ENCODE peak calls at places on chromosomes 7 and 10, in ten cellular contexts. One of them, this sample, is unnamed.

GRCh38 chr7:28748934-28749584 is 209.1 kb downstream of the TRIL start:
- DNase-seq in IMR-90: peak
- DNase-seq in A549: peak
- DNase-seq in colonic mucosa: peak
- DNase-seq in GM12878: no peak
- DNase-seq in cardiac fibroblast: peak
- DNase-seq in PC-9: peak
- DNase-seq in tibial nerve: no peak
- DNase-seq in choroid plexus epithelial cell: peak
- DNase-seq in fibroblast of pulmonary artery: peak
- DNase-seq in this sample: peak

GRCh38 chr10:49161411-49161997 is 26.7 kb downstream of the TMEM273 start:
- DNase-seq in colonic mucosa: no peak
- DNase-seq in cardiac fibroblast: peak
- DNase-seq in fibroblast of pulmonary artery: peak
- DNase-seq in choroid plexus epithelial cell: peak
- DNase-seq in GM12878: no peak
- DNase-seq in IMR-90: peak
- DNase-seq in PC-9: no peak
- DNase-seq in A549: no peak
- DNase-seq in tibial nerve: no peak
- DNase-seq in this sample: peak

GRCh38 chr7:28921822-28922221 is 36.3 kb downstream of the TRIL start:
- DNase-seq in A549: peak
- DNase-seq in fibroblast of pulmonary artery: peak
- DNase-seq in PC-9: peak
- DNase-seq in tibial nerve: no peak
- DNase-seq in colonic mucosa: peak
- DNase-seq in GM12878: no peak
- DNase-seq in IMR-90: peak
- DNase-seq in choroid plexus epithelial cell: peak
- DNase-seq in cardiac fibroblast: peak
- DNase-seq in this sample: peak

GRCh38 chr10:117345143-117345542 is 30.1 kb downstream of the PDZD8 start:
- DNase-seq in A549: no peak
- DNase-seq in IMR-90: no peak
- DNase-seq in colonic mucosa: no peak
- DNase-seq in GM12878: no peak
- DNase-seq in cardiac fibroblast: no peak
- DNase-seq in tibial nerve: no peak
- DNase-seq in PC-9: no peak
- DNase-seq in choroid plexus epithelial cell: peak
- DNase-seq in fibroblast of pulmonary artery: peak
- DNase-seq in this sample: peak

GRCh38 chr7:39948375-39948774 is 1.7 kb upstream of the CDK13 start:
- DNase-seq in A549: no peak
- DNase-seq in tibial nerve: no peak
- DNase-seq in fibroblast of pulmonary artery: no peak
- DNase-seq in colonic mucosa: no peak
- DNase-seq in GM12878: no peak
- DNase-seq in choroid plexus epithelial cell: no peak
- DNase-seq in PC-9: no peak
- DNase-seq in cardiac fibroblast: no peak
- DNase-seq in IMR-90: no peak
- DNase-seq in this sample: no peak

GRCh38 chr10:3516626-3517255 is 268.3 kb downstream of the KLF6 start:
- DNase-seq in fibroblast of pulmonary artery: no peak
- DNase-seq in tibial nerve: no peak
- DNase-seq in IMR-90: no peak
- DNase-seq in choroid plexus epithelial cell: peak
- DNase-seq in GM12878: no peak
- DNase-seq in PC-9: no peak
- DNase-seq in cardiac fibroblast: no peak
- DNase-seq in A549: no peak
- DNase-seq in colonic mucosa: no peak
- DNase-seq in this sample: peak

GRCh38 chr10:108560488-108560887 is 1362.8 kb downstream of the XPNPEP1 start:
- DNase-seq in choroid plexus epithelial cell: no peak
- DNase-seq in A549: no peak
- DNase-seq in GM12878: no peak
- DNase-seq in PC-9: no peak
- DNase-seq in IMR-90: no peak
- DNase-seq in fibroblast of pulmonary artery: no peak
- DNase-seq in colonic mucosa: no peak
- DNase-seq in tibial nerve: no peak
- DNase-seq in cardiac fibroblast: no peak
- DNase-seq in this sample: no peak

GRCh38 chr10:44477021-44477420 is 92.1 kb upstream of the CXCL12 start:
- DNase-seq in colonic mucosa: no peak
- DNase-seq in PC-9: no peak
- DNase-seq in A549: no peak
- DNase-seq in tibial nerve: no peak
- DNase-seq in GM12878: no peak
- DNase-seq in cardiac fibroblast: peak
- DNase-seq in IMR-90: peak
- DNase-seq in choroid plexus epithelial cell: peak
- DNase-seq in fibroblast of pulmonary artery: peak
- DNase-seq in this sample: no peak

GRCh38 chr7:155422599-155423336 is 35.2 kb upstream of the EN2 start:
- DNase-seq in A549: no peak
- DNase-seq in choroid plexus epithelial cell: no peak
- DNase-seq in cardiac fibroblast: no peak
- DNase-seq in IMR-90: no peak
- DNase-seq in fibroblast of pulmonary artery: no peak
- DNase-seq in GM12878: no peak
- DNase-seq in PC-9: no peak
- DNase-seq in tibial nerve: no peak
- DNase-seq in colonic mucosa: no peak
- DNase-seq in this sample: no peak

GRCh38 chr7:82105463-82105862 is 335.6 kb upstream of the HGF start:
- DNase-seq in choroid plexus epithelial cell: peak
- DNase-seq in A549: peak
- DNase-seq in PC-9: no peak
- DNase-seq in fibroblast of pulmonary artery: peak
- DNase-seq in IMR-90: peak
- DNase-seq in GM12878: no peak
- DNase-seq in colonic mucosa: no peak
- DNase-seq in tibial nerve: no peak
- DNase-seq in cardiac fibroblast: peak
- DNase-seq in this sample: peak

GRCh38 chr7:88312061-88312663 is 5.5 kb upstream of the STEAP4 start:
- DNase-seq in GM12878: no peak
- DNase-seq in tibial nerve: peak
- DNase-seq in cardiac fibroblast: peak
- DNase-seq in PC-9: no peak
- DNase-seq in colonic mucosa: peak
- DNase-seq in A549: no peak
- DNase-seq in IMR-90: no peak
- DNase-seq in choroid plexus epithelial cell: peak
- DNase-seq in fibroblast of pulmonary artery: peak
- DNase-seq in this sample: peak

GRCh38 chr7:117859246-117859812 is 13.9 kb downstream of the CTTNBP2 start:
- DNase-seq in IMR-90: peak
- DNase-seq in PC-9: no peak
- DNase-seq in GM12878: no peak
- DNase-seq in A549: no peak
- DNase-seq in tibial nerve: no peak
- DNase-seq in cardiac fibroblast: no peak
- DNase-seq in fibroblast of pulmonary artery: no peak
- DNase-seq in colonic mucosa: no peak
- DNase-seq in choroid plexus epithelial cell: peak
- DNase-seq in this sample: peak

GRCh38 chr7:112362796-112363195 is 87.5 kb upstream of the IFRD1 start:
- DNase-seq in tibial nerve: no peak
- DNase-seq in cardiac fibroblast: no peak
- DNase-seq in A549: no peak
- DNase-seq in fibroblast of pulmonary artery: peak
- DNase-seq in PC-9: no peak
- DNase-seq in GM12878: no peak
- DNase-seq in choroid plexus epithelial cell: no peak
- DNase-seq in IMR-90: no peak
- DNase-seq in colonic mucosa: no peak
- DNase-seq in this sample: peak

GRCh38 chr7:85023066-85023687 is 163.7 kb downstream of the SEMA3D start:
- DNase-seq in fibroblast of pulmonary artery: peak
- DNase-seq in colonic mucosa: peak
- DNase-seq in A549: no peak
- DNase-seq in PC-9: peak
- DNase-seq in GM12878: no peak
- DNase-seq in IMR-90: peak
- DNase-seq in cardiac fibroblast: peak
- DNase-seq in tibial nerve: no peak
- DNase-seq in choroid plexus epithelial cell: peak
- DNase-seq in this sample: peak

GRCh38 chr7:1647961-1648631 is 22.0 kb upstream of the ELFN1 start:
- DNase-seq in tibial nerve: no peak
- DNase-seq in cardiac fibroblast: no peak
- DNase-seq in A549: no peak
- DNase-seq in choroid plexus epithelial cell: no peak
- DNase-seq in fibroblast of pulmonary artery: no peak
- DNase-seq in GM12878: no peak
- DNase-seq in IMR-90: no peak
- DNase-seq in PC-9: no peak
- DNase-seq in colonic mucosa: no peak
- DNase-seq in this sample: no peak

GRCh38 chr7:127810691-127811660 is 159.0 kb downstream of the SND1 start:
- DNase-seq in colonic mucosa: no peak
- DNase-seq in fibroblast of pulmonary artery: no peak
- DNase-seq in choroid plexus epithelial cell: no peak
- DNase-seq in A549: no peak
- DNase-seq in GM12878: no peak
- DNase-seq in tibial nerve: no peak
- DNase-seq in cardiac fibroblast: peak
- DNase-seq in PC-9: no peak
- DNase-seq in IMR-90: no peak
- DNase-seq in this sample: no peak

GRCh38 chr10:90023950-90024349 is 322.6 kb downstream of the KIF20B start:
- DNase-seq in fibroblast of pulmonary artery: no peak
- DNase-seq in A549: no peak
- DNase-seq in PC-9: no peak
- DNase-seq in choroid plexus epithelial cell: no peak
- DNase-seq in colonic mucosa: no peak
- DNase-seq in IMR-90: no peak
- DNase-seq in cardiac fibroblast: no peak
- DNase-seq in tibial nerve: no peak
- DNase-seq in GM12878: no peak
- DNase-seq in this sample: no peak

GRCh38 chr7:96778263-96778662 is 68.6 kb upstream of the SEM1 start:
- DNase-seq in tibial nerve: no peak
- DNase-seq in IMR-90: no peak
- DNase-seq in choroid plexus epithelial cell: no peak
- DNase-seq in cardiac fibroblast: no peak
- DNase-seq in GM12878: no peak
- DNase-seq in A549: no peak
- DNase-seq in colonic mucosa: no peak
- DNase-seq in PC-9: no peak
- DNase-seq in fibroblast of pulmonary artery: no peak
- DNase-seq in this sample: no peak

GRCh38 chr7:65002972-65003585 is 3.4 kb downstream of the ERV3-1 start:
- DNase-seq in colonic mucosa: no peak
- DNase-seq in IMR-90: no peak
- DNase-seq in fibroblast of pulmonary artery: no peak
- DNase-seq in tibial nerve: no peak
- DNase-seq in choroid plexus epithelial cell: no peak
- DNase-seq in cardiac fibroblast: no peak
- DNase-seq in GM12878: no peak
- DNase-seq in PC-9: no peak
- DNase-seq in A549: no peak
- DNase-seq in this sample: no peak

GRCh38 chr7:133754718-133755117 is 372.4 kb upstream of the LRGUK start:
- DNase-seq in GM12878: no peak
- DNase-seq in fibroblast of pulmonary artery: no peak
- DNase-seq in tibial nerve: no peak
- DNase-seq in choroid plexus epithelial cell: peak
- DNase-seq in A549: no peak
- DNase-seq in PC-9: no peak
- DNase-seq in colonic mucosa: no peak
- DNase-seq in IMR-90: peak
- DNase-seq in cardiac fibroblast: no peak
- DNase-seq in this sample: peak
- H3K4me3 ChIP-seq in GM12878: no peak
- H3K4me3 ChIP-seq in fibroblast of pulmonary artery: no peak
- H3K4me3 ChIP-seq in tibial nerve: no peak
- H3K4me3 ChIP-seq in choroid plexus epithelial cell: no peak
- H3K4me3 ChIP-seq in A549: no peak
- H3K4me3 ChIP-seq in PC-9: no peak
- H3K4me3 ChIP-seq in colonic mucosa: no peak
- H3K4me3 ChIP-seq in IMR-90: no peak
- H3K4me3 ChIP-seq in cardiac fibroblast: no peak
- H3K4me3 ChIP-seq in this sample: no peak

GRCh38 chr7:27329917-27330316 is 87.3 kb downstream of the EVX1 start:
- DNase-seq in fibroblast of pulmonary artery: no peak
- DNase-seq in GM12878: no peak
- DNase-seq in colonic mucosa: no peak
- DNase-seq in choroid plexus epithelial cell: peak
- DNase-seq in tibial nerve: no peak
- DNase-seq in PC-9: no peak
- DNase-seq in IMR-90: no peak
- DNase-seq in cardiac fibroblast: no peak
- DNase-seq in A549: peak
- DNase-seq in this sample: no peak
- TF ChIP-seq CTCF in fibroblast of pulmonary artery: no peak
- TF ChIP-seq CTCF in GM12878: no peak
- TF ChIP-seq CTCF in colonic mucosa: no peak
- TF ChIP-seq CTCF in choroid plexus epithelial cell: peak
- TF ChIP-seq CTCF in tibial nerve: no peak
- TF ChIP-seq CTCF in PC-9: peak
- TF ChIP-seq CTCF in IMR-90: no peak
- TF ChIP-seq CTCF in cardiac fibroblast: no peak
- TF ChIP-seq CTCF in A549: no peak
- TF ChIP-seq CTCF in this sample: no peak

DNA sequence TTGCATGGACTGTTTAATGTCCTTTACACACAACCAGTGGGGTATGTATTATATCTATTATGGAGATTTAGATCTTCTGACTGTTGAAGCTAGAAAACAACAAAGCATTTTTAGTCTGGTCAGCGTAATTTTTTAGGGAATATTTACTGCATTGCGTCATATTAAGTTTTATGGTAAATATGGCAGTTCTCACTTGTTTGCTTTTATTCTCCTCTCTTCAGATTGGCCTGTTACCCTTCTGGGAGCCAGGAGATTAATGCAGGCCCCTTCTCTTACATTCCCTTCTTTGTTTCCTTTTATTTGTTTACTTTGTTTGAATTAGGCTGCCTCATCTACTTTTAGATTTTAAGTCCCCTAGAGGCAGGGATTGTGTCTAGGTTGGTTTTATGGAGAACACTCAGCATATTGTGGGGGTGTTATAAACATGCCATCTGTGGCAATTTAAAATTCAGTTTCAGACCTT is 13.8 kb downstream of the UBE2D1 start:
- DNase-seq in A549: no peak
- DNase-seq in choroid plexus epithelial cell: no peak
- DNase-seq in GM12878: no peak
- DNase-seq in tibial nerve: no peak
- DNase-seq in colonic mucosa: no peak
- DNase-seq in cardiac fibroblast: no peak
- DNase-seq in PC-9: no peak
- DNase-seq in IMR-90: no peak
- DNase-seq in fibroblast of pulmonary artery: no peak
- DNase-seq in this sample: no peak
- H3K4me3 ChIP-seq in A549: no peak
- H3K4me3 ChIP-seq in choroid plexus epithelial cell: no peak
- H3K4me3 ChIP-seq in GM12878: no peak
- H3K4me3 ChIP-seq in tibial nerve: no peak
- H3K4me3 ChIP-seq in colonic mucosa: no peak
- H3K4me3 ChIP-seq in cardiac fibroblast: no peak
- H3K4me3 ChIP-seq in PC-9: no peak
- H3K4me3 ChIP-seq in IMR-90: no peak
- H3K4me3 ChIP-seq in fibroblast of pulmonary artery: no peak
- H3K4me3 ChIP-seq in this sample: no peak

GRCh38 chr7:75033064-75033463 is 40.5 kb downstream of the RCC1L start:
- DNase-seq in A549: peak
- DNase-seq in GM12878: no peak
- DNase-seq in tibial nerve: no peak
- DNase-seq in colonic mucosa: no peak
- DNase-seq in cardiac fibroblast: peak
- DNase-seq in PC-9: no peak
- DNase-seq in IMR-90: no peak
- DNase-seq in choroid plexus epithelial cell: no peak
- DNase-seq in fibroblast of pulmonary artery: no peak
- DNase-seq in this sample: no peak
- TF ChIP-seq CTCF in A549: no peak
- TF ChIP-seq CTCF in GM12878: no peak
- TF ChIP-seq CTCF in tibial nerve: no peak
- TF ChIP-seq CTCF in colonic mucosa: no peak
- TF ChIP-seq CTCF in cardiac fibroblast: peak
- TF ChIP-seq CTCF in PC-9: no peak
- TF ChIP-seq CTCF in IMR-90: no peak
- TF ChIP-seq CTCF in choroid plexus epithelial cell: peak
- TF ChIP-seq CTCF in fibroblast of pulmonary artery: peak
- TF ChIP-seq CTCF in this sample: peak

This sample was measured in astrocyte of the spinal cord.